ENCODE peak calls at places on chromosomes 1 and 21, in five cellular contexts. One of them, this sample, is unnamed.

GRCh38 chr1:159835862-159836518 is 9.3 kb downstream of the SLAMF8 start:
- DNase-seq in transverse colon: no peak
- DNase-seq in thoracic aorta: no peak
- DNase-seq in kidney: no peak
- DNase-seq in Panc1: no peak
- DNase-seq in this sample: no peak

GRCh38 chr1:56477164-56478111 is 101.9 kb downstream of the PLPP3 start:
- DNase-seq in thoracic aorta: no peak
- DNase-seq in transverse colon: peak; percentile 52
- DNase-seq in Panc1: no peak
- DNase-seq in kidney: peak; percentile 93
- DNase-seq in this sample: peak; percentile 82

GRCh38 chr1:240173836-240174235 is 82.2 kb downstream of the FMN2 start:
- DNase-seq in thoracic aorta: no peak
- DNase-seq in kidney: no peak
- DNase-seq in transverse colon: no peak
- DNase-seq in Panc1: no peak
- DNase-seq in this sample: no peak

GRCh38 chr1:115337633-115338456 is at the start of gene NGF:
- DNase-seq in Panc1: no peak
- DNase-seq in kidney: peak; percentile 71
- DNase-seq in thoracic aorta: no peak
- DNase-seq in transverse colon: no peak
- DNase-seq in this sample: peak; percentile 13

GRCh38 chr1:2212542-2213491 is 15.3 kb upstream of the SKI start:
- DNase-seq in kidney: peak; percentile 97
- DNase-seq in thoracic aorta: peak; percentile 92
- DNase-seq in transverse colon: peak; percentile 88
- DNase-seq in Panc1: no peak
- DNase-seq in this sample: peak; percentile 93

GRCh38 chr1:219784660-219785391 is 143.5 kb downstream of the SLC30A10 start:
- DNase-seq in transverse colon: no peak
- DNase-seq in thoracic aorta: no peak
- DNase-seq in Panc1: no peak
- DNase-seq in kidney: no peak
- DNase-seq in this sample: no peak

GRCh38 chr1:107525146-107525545 is 384.3 kb downstream of the NTNG1 start:
- DNase-seq in kidney: no peak
- DNase-seq in thoracic aorta: no peak
- DNase-seq in Panc1: no peak
- DNase-seq in transverse colon: no peak
- DNase-seq in this sample: no peak

GRCh38 chr1:60655799-60656355 is 426.5 kb upstream of the NFIA start:
- DNase-seq in transverse colon: no peak
- DNase-seq in Panc1: no peak
- DNase-seq in kidney: no peak
- DNase-seq in thoracic aorta: no peak
- DNase-seq in this sample: no peak

GRCh38 chr1:7646981-7647901 is 123.9 kb upstream of the VAMP3 start:
- DNase-seq in kidney: peak; percentile 90
- DNase-seq in transverse colon: peak; percentile 74
- DNase-seq in Panc1: peak; percentile 4
- DNase-seq in thoracic aorta: no peak
- DNase-seq in this sample: peak; percentile 71

GRCh38 chr1:40389234-40389815 is 15.8 kb downstream of the SMAP2 start:
- DNase-seq in kidney: no peak
- DNase-seq in transverse colon: no peak
- DNase-seq in Panc1: no peak
- DNase-seq in thoracic aorta: no peak
- DNase-seq in this sample: no peak

GRCh38 chr1:218878369-218878768 is 295.3 kb upstream of the LYPLAL1 start:
- DNase-seq in transverse colon: no peak
- DNase-seq in Panc1: no peak
- DNase-seq in kidney: no peak
- DNase-seq in thoracic aorta: no peak
- DNase-seq in this sample: no peak

GRCh38 chr21:31559368-31560119 is 99.9 kb upstream of the SOD1 start:
- DNase-seq in thoracic aorta: peak; percentile 28
- DNase-seq in kidney: peak; percentile 94
- DNase-seq in Panc1: no peak
- DNase-seq in transverse colon: peak; percentile 90
- DNase-seq in this sample: peak; percentile 73

GRCh38 chr21:26835027-26835713 is 10.0 kb downstream of the ADAMTS1 start:
- DNase-seq in thoracic aorta: no peak
- DNase-seq in transverse colon: no peak
- DNase-seq in Panc1: no peak
- DNase-seq in kidney: no peak
- DNase-seq in this sample: no peak

GRCh38 chr1:59494145-59494824 is 197.4 kb downstream of the FGGY start:
- DNase-seq in kidney: no peak
- DNase-seq in transverse colon: no peak
- DNase-seq in Panc1: no peak
- DNase-seq in thoracic aorta: no peak
- DNase-seq in this sample: no peak

GRCh38 chr1:15076807-15077206 is 76.7 kb upstream of the TMEM51 start:
- DNase-seq in thoracic aorta: no peak
- DNase-seq in Panc1: no peak
- DNase-seq in transverse colon: no peak
- DNase-seq in kidney: no peak
- DNase-seq in this sample: no peak

GRCh38 chr1:15073799-15074308 is 79.7 kb upstream of the TMEM51 start:
- DNase-seq in thoracic aorta: no peak
- DNase-seq in kidney: no peak
- DNase-seq in transverse colon: no peak
- DNase-seq in Panc1: no peak
- DNase-seq in this sample: no peak

GRCh38 chr1:15075175-15075574 is 78.4 kb upstream of the TMEM51 start:
- DNase-seq in transverse colon: no peak
- DNase-seq in kidney: no peak
- DNase-seq in thoracic aorta: no peak
- DNase-seq in Panc1: no peak
- DNase-seq in this sample: no peak

GRCh38 chr1:15071936-15072335 is 81.6 kb upstream of the TMEM51 start:
- DNase-seq in transverse colon: no peak
- DNase-seq in Panc1: no peak
- DNase-seq in kidney: no peak
- DNase-seq in thoracic aorta: no peak
- DNase-seq in this sample: no peak

DNA sequence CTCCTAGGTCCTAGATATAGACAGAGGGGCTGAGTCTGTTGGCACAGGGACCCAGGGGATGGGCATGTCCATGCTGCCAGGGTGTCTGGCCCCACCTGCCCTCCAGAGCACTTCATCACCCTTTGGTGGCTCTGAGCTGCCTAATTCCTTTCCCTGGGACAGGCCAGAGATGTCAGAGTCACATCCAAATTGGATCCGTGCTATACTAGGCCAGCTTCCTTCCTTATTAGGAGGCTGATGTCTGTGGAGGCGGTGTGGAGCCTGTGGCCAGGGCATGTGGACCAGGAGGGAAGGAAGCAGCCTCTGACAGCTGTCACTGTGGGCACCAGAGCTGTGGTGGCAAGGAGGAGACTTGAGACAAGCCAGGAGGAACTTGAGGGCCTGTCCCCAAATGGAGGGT is 77.7 kb upstream of the TMEM51 start:
- DNase-seq in thoracic aorta: no peak
- DNase-seq in kidney: no peak
- DNase-seq in transverse colon: no peak
- DNase-seq in Panc1: no peak
- DNase-seq in this sample: no peak
- H3K27ac ChIP-seq in thoracic aorta: no peak overlapping the region
- H3K27ac ChIP-seq in kidney: no peak overlapping the region
- H3K27ac ChIP-seq in transverse colon: no peak overlapping the region
- H3K27ac ChIP-seq in Panc1: no peak overlapping the region
- H3K27ac ChIP-seq in this sample: no peak overlapping the region

GRCh38 chr1:80155371-80155770 is 1148.8 kb upstream of the ADGRL4 start:
- DNase-seq in thoracic aorta: no peak
- DNase-seq in transverse colon: no peak
- DNase-seq in Panc1: no peak
- DNase-seq in kidney: no peak
- DNase-seq in this sample: no peak
- TF ChIP-seq CTCF in thoracic aorta: no peak
- TF ChIP-seq CTCF in transverse colon: no peak
- TF ChIP-seq CTCF in Panc1: peak; percentile 14
- TF ChIP-seq CTCF in kidney: no peak
- TF ChIP-seq CTCF in this sample: no peak

GRCh38 chr1:229095325-229095724 is 175.6 kb upstream of the RAB4A start:
- DNase-seq in Panc1: no peak
- DNase-seq in thoracic aorta: no peak
- DNase-seq in kidney: no peak
- DNase-seq in transverse colon: no peak
- DNase-seq in this sample: no peak

GRCh38 chr1:229092377-229093257 is 178.3 kb upstream of the RAB4A start:
- DNase-seq in kidney: no peak
- DNase-seq in transverse colon: no peak
- DNase-seq in thoracic aorta: no peak
- DNase-seq in Panc1: no peak
- DNase-seq in this sample: peak; percentile 43

GRCh38 chr1:229093546-229094336 is 177.2 kb upstream of the RAB4A start:
- DNase-seq in thoracic aorta: no peak
- DNase-seq in kidney: no peak
- DNase-seq in transverse colon: peak; percentile 66
- DNase-seq in Panc1: no peak
- DNase-seq in this sample: peak; percentile 86

GRCh38 chr1:229093258-229093540 is 177.7 kb upstream of the RAB4A start:
- DNase-seq in transverse colon: no peak
- DNase-seq in thoracic aorta: no peak
- DNase-seq in Panc1: no peak
- DNase-seq in kidney: no peak
- DNase-seq in this sample: no peak

DNA sequence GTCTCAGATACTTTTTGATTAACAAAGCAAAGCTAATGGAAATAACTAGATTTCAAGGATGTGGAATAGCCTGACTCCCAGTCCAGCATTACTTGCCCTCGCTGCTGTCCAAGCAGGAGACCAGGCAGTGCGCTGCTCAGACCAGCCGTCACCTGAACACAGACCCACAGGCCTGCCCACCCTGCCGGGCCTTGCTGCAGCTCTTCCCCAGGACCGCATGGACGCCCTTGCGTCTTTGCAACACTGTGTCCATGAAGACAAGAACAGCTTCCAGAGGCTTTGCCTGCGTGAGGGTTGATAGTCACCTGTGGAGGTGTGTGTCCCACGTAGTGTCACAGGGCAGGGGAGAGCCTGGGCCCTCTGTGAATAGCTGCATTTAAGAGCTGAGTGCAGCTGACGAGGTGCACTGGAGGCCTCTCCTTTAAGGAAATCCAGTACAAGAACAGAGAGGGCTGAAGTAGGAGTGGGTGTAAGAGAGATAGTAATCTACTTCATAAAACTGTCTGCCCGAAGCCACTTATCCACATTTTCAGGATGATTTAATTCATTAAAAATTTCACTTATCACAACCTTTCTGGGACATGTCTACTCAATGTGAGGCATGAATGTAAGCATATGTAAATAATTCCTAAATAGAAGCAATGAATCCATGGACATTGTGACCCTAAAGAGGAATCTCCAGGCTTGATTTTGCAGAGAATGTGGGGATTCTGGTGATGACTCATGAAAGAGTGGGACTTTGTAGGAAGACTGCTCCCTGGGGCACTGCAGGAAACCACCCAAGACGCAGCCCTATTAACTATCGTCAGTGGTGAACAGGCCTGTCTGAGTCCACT is 176.2 kb upstream of the RAB4A start:
- DNase-seq in Panc1: no peak
- DNase-seq in transverse colon: no peak
- DNase-seq in thoracic aorta: no peak
- DNase-seq in kidney: no peak
- DNase-seq in this sample: no peak
- H3K4me3 ChIP-seq in Panc1: no peak overlapping the region
- H3K4me3 ChIP-seq in transverse colon: no peak overlapping the region
- H3K4me3 ChIP-seq in thoracic aorta: no peak overlapping the region
- H3K4me3 ChIP-seq in kidney: no peak overlapping the region
- H3K4me3 ChIP-seq in this sample: no peak overlapping the region

GRCh38 chr1:234897365-234897699 is 231.3 kb downstream of the TOMM20 start:
- DNase-seq in thoracic aorta: no peak
- DNase-seq in kidney: no peak
- DNase-seq in Panc1: no peak
- DNase-seq in transverse colon: no peak
- DNase-seq in this sample: no peak

GRCh38 chr1:234897754-234898454 is 230.7 kb downstream of the TOMM20 start:
- DNase-seq in transverse colon: no peak
- DNase-seq in Panc1: no peak
- DNase-seq in thoracic aorta: no peak
- DNase-seq in kidney: no peak
- DNase-seq in this sample: no peak

GRCh38 chr1:234899041-234899787 is 229.4 kb downstream of the TOMM20 start:
- DNase-seq in transverse colon: no peak
- DNase-seq in thoracic aorta: no peak
- DNase-seq in Panc1: no peak
- DNase-seq in kidney: no peak
- DNase-seq in this sample: peak; percentile 50

GRCh38 chr1:234896477-234897364 is 231.9 kb downstream of the TOMM20 start:
- DNase-seq in kidney: no peak
- DNase-seq in thoracic aorta: no peak
- DNase-seq in transverse colon: no peak
- DNase-seq in Panc1: no peak
- DNase-seq in this sample: no peak

DNA sequence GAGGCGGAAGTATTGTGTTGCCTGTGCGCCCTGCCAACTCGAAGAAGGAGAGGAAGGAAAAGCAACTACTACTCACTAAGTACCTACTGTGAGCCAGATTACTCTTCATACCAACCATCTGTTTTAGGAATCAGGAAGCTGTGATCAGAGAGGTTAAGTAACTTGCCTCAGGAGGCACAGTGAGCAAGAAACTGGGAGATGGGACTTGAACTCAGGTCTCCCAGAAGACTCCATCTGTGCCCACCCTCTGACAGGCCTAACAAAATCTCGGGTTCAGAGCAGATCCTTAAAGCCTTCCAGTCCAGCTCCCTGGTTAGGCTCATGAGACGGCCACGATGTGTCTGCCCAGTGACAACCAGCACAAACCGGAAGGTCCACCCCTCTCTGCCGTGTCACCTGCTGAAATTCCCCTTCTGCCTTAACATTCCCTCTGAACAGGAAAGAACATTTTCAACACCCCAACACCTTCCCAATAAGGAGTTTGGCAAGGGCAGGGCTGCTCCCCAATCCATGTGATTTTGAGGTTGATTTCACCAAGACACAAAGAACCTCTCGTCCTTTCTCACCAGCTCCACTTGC is 230.1 kb downstream of the TOMM20 start:
- DNase-seq in kidney: no peak
- DNase-seq in transverse colon: no peak
- DNase-seq in thoracic aorta: no peak
- DNase-seq in Panc1: no peak
- DNase-seq in this sample: no peak
- H3K27ac ChIP-seq in kidney: peak overlapping the region; percentile 47
- H3K27ac ChIP-seq in transverse colon: no peak overlapping the region
- H3K27ac ChIP-seq in thoracic aorta: no peak overlapping the region
- H3K27ac ChIP-seq in Panc1: peak overlapping the region; percentile 81
- H3K27ac ChIP-seq in this sample: peak overlapping the region; percentile 44